ENCODE peak calls at places on chromosomes 11 and 22, in four cellular contexts. One of them, this sample, is unnamed.

GRCh38 chr22:25410849-25411248 is 153.6 kb upstream of the GRK3 start:
- DNase-seq in posterior cingulate gyrus: no peak
- DNase-seq in AG10803: no peak
- DNase-seq in psoas muscle: no peak
- DNase-seq in this sample: no peak

GRCh38 chr11:87374206-87374793 is 336.6 kb downstream of the TMEM135 start:
- DNase-seq in posterior cingulate gyrus: no peak
- DNase-seq in AG10803: peak; percentile 10
- DNase-seq in psoas muscle: no peak
- DNase-seq in this sample: peak; percentile 37

GRCh38 chr22:42939941-42940653 is 74.9 kb downstream of the PACSIN2 start:
- DNase-seq in posterior cingulate gyrus: no peak
- DNase-seq in AG10803: peak; percentile 78
- DNase-seq in psoas muscle: no peak
- DNase-seq in this sample: peak; percentile 92

GRCh38 chr22:39300198-39300830 is 19.1 kb downstream of the RPL3 start:
- DNase-seq in posterior cingulate gyrus: no peak
- DNase-seq in AG10803: no peak
- DNase-seq in psoas muscle: no peak
- DNase-seq in this sample: peak; percentile 31

GRCh38 chr11:69647761-69648497 is 7.0 kb downstream of the CCND1 start:
- DNase-seq in posterior cingulate gyrus: no peak
- DNase-seq in AG10803: no peak
- DNase-seq in psoas muscle: no peak
- DNase-seq in this sample: no peak

GRCh38 chr11:71078482-71078881 is 173.9 kb downstream of the SHANK2 start:
- DNase-seq in posterior cingulate gyrus: no peak
- DNase-seq in AG10803: no peak
- DNase-seq in psoas muscle: no peak
- DNase-seq in this sample: no peak

GRCh38 chr11:70100791-70101190 is 22.7 kb downstream of the ANO1 start:
- DNase-seq in posterior cingulate gyrus: peak; percentile 53
- DNase-seq in AG10803: no peak
- DNase-seq in psoas muscle: no peak
- DNase-seq in this sample: no peak

GRCh38 chr11:72012091-72012630 is 13.5 kb downstream of the IL18BP start:
- DNase-seq in posterior cingulate gyrus: no peak
- DNase-seq in AG10803: no peak
- DNase-seq in psoas muscle: no peak
- DNase-seq in this sample: no peak

GRCh38 chr11:61429346-61429690 is 457 bp downstream of the CPSF7 start:
- DNase-seq in posterior cingulate gyrus: peak; percentile 80
- DNase-seq in AG10803: peak; percentile 60
- DNase-seq in psoas muscle: peak; percentile 82
- DNase-seq in this sample: peak; percentile 71

GRCh38 chr11:88814076-88814475 is 251.7 kb downstream of the GRM5 start:
- DNase-seq in posterior cingulate gyrus: no peak
- DNase-seq in AG10803: no peak
- DNase-seq in psoas muscle: no peak
- DNase-seq in this sample: no peak

GRCh38 chr11:118084247-118084646 is 2.5 kb downstream of the SMIM35 start:
- DNase-seq in posterior cingulate gyrus: peak; percentile 13
- DNase-seq in AG10803: peak; percentile 2
- DNase-seq in psoas muscle: no peak
- DNase-seq in this sample: peak; percentile 22

GRCh38 chr11:43399983-43400630 is 41.4 kb downstream of the TTC17 start:
- DNase-seq in posterior cingulate gyrus: no peak
- DNase-seq in AG10803: no peak
- DNase-seq in psoas muscle: no peak
- DNase-seq in this sample: peak; percentile 16

GRCh38 chr22:46012182-46012880 is 35.4 kb upstream of the WNT7B start:
- DNase-seq in posterior cingulate gyrus: peak; percentile 60
- DNase-seq in AG10803: no peak
- DNase-seq in psoas muscle: peak; percentile 16
- DNase-seq in this sample: no peak

GRCh38 chr11:9206496-9206895 is 58.7 kb downstream of the DENND5A start:
- DNase-seq in posterior cingulate gyrus: no peak
- DNase-seq in AG10803: peak; percentile 88
- DNase-seq in psoas muscle: no peak
- DNase-seq in this sample: peak; percentile 88

GRCh38 chr11:12179019-12179418 is 68.6 kb downstream of the MICAL2 start:
- DNase-seq in posterior cingulate gyrus: no peak
- DNase-seq in AG10803: no peak
- DNase-seq in psoas muscle: no peak
- DNase-seq in this sample: no peak

GRCh38 chr22:20433191-20433590 is 4.4 kb downstream of the SCARF2 start:
- DNase-seq in posterior cingulate gyrus: peak; percentile 31
- DNase-seq in AG10803: no peak
- DNase-seq in psoas muscle: no peak
- DNase-seq in this sample: no peak

GRCh38 chr11:2666828-2667570 is 32.8 kb downstream of the KCNQ1OT1 start:
- DNase-seq in posterior cingulate gyrus: peak; percentile 32
- DNase-seq in AG10803: no peak
- DNase-seq in psoas muscle: no peak
- DNase-seq in this sample: no peak

GRCh38 chr11:57303990-57304579 is 20.7 kb downstream of the TNKS1BP1 start:
- DNase-seq in posterior cingulate gyrus: no peak
- DNase-seq in AG10803: peak; percentile 40
- DNase-seq in psoas muscle: no peak
- DNase-seq in this sample: no peak

GRCh38 chr11:134675983-134676382 is 263.9 kb upstream of the B3GAT1 start:
- DNase-seq in posterior cingulate gyrus: no peak
- DNase-seq in AG10803: no peak
- DNase-seq in psoas muscle: no peak
- DNase-seq in this sample: no peak

GRCh38 chr11:68855205-68855978 is 13.7 kb upstream of the CPT1A start:
- DNase-seq in posterior cingulate gyrus: no peak
- DNase-seq in AG10803: peak; percentile 55
- DNase-seq in psoas muscle: peak; percentile 45
- DNase-seq in this sample: peak; percentile 51

GRCh38 chr11:74332272-74332671 is 20.8 kb upstream of the P4HA3 start:
- DNase-seq in posterior cingulate gyrus: no peak
- DNase-seq in AG10803: no peak
- DNase-seq in psoas muscle: no peak
- DNase-seq in this sample: no peak

GRCh38 chr11:65036931-65037330 is 4.1 kb upstream of the SAC3D1 start:
- DNase-seq in posterior cingulate gyrus: peak; percentile 86
- DNase-seq in AG10803: no peak
- DNase-seq in psoas muscle: peak; percentile 44
- DNase-seq in this sample: no peak

GRCh38 chr11:89583580-89583979 is 92.4 kb upstream of the NOX4 start:
- DNase-seq in posterior cingulate gyrus: no peak
- DNase-seq in AG10803: no peak
- DNase-seq in psoas muscle: no peak
- DNase-seq in this sample: no peak

GRCh38 chr11:115941481-115941993 is 437.3 kb upstream of the CADM1 start:
- DNase-seq in posterior cingulate gyrus: peak; percentile 91
- DNase-seq in AG10803: no peak
- DNase-seq in psoas muscle: peak; percentile 54
- DNase-seq in this sample: no peak

GRCh38 chr11:47577460-47578041 is 1.2 kb downstream of the KBTBD4 start:
- DNase-seq in posterior cingulate gyrus: peak; percentile 66
- DNase-seq in AG10803: no peak
- DNase-seq in psoas muscle: no peak
- DNase-seq in this sample: peak; percentile 41

GRCh38 chr22:23047265-23047664 is 23.1 kb upstream of the GNAZ start:
- DNase-seq in posterior cingulate gyrus: no peak
- DNase-seq in AG10803: no peak
- DNase-seq in psoas muscle: no peak
- DNase-seq in this sample: no peak

GRCh38 chr11:112185883-112186282 is 10.6 kb downstream of the BCO2 start:
- DNase-seq in posterior cingulate gyrus: no peak
- DNase-seq in AG10803: no peak
- DNase-seq in psoas muscle: no peak
- DNase-seq in this sample: no peak

GRCh38 chr11:3133456-3134217 is 31.5 kb downstream of the OSBPL5 start:
- DNase-seq in posterior cingulate gyrus: peak; percentile 54
- DNase-seq in AG10803: no peak
- DNase-seq in psoas muscle: peak; percentile 15
- DNase-seq in this sample: no peak

GRCh38 chr11:5509803-5510202 is at the start of gene UBQLN3:
- DNase-seq in posterior cingulate gyrus: no peak
- DNase-seq in AG10803: no peak
- DNase-seq in psoas muscle: no peak
- DNase-seq in this sample: no peak

This sample was measured in EH.